ENCODE peak calls at places on chromosomes 7 and 10, in nine cellular contexts. X is esophagus squamous epithelium, A is left lung, W is heart right ventricle, V is osteocyte, S is RWPE1, N is fibroblast of the aortic adventitia, T is epithelial cell of esophagus, M is Panc1. R is an unnamed sample.
A peak's percentile ranks its signal among the peaks of the same experiment; 100 is the strongest.

GRCh38 chr7:102873470-102874165 is 39.2 kb upstream of the LRRC17 start:
- DNase-seq in X (no peak), A (no peak), W (no peak), V (no peak), S (no peak), N (no peak), T (no peak), M (no peak), R (no peak)

GRCh38 chr10:70763567-70763966 is 21.6 kb downstream of the TBATA start:
- DNase-seq in X (no peak), A (peak; percentile 13), W (no peak), V (no peak), S (no peak), N (no peak), T (no peak), M (no peak), R (no peak)

GRCh38 chr7:51021906-51022570 is 239.3 kb upstream of the GRB10 start:
- DNase-seq in X (no peak), A (no peak), W (no peak), V (peak; percentile 48), S (no peak), N (peak; percentile 21), T (no peak), M (no peak), R (peak; percentile 56)

GRCh38 chr7:90473819-90474218 is 4.4 kb downstream of the PTTG1IP2 start:
- DNase-seq in X (no peak), A (no peak), W (no peak), V (no peak), S (no peak), N (peak; percentile 5), T (peak; percentile 86), M (no peak), R (no peak)

GRCh38 chr7:151795168-151795754 is 81.7 kb downstream of the PRKAG2 start:
- DNase-seq in X (no peak), A (peak; percentile 42), W (no peak), V (no peak), S (no peak), N (no peak), T (no peak), M (no peak), R (no peak)

GRCh38 chr10:3926268-3926667 is 141.3 kb upstream of the KLF6 start:
- DNase-seq in X (no peak), A (no peak), W (no peak), V (no peak), S (no peak), N (no peak), T (peak; percentile 72), M (no peak), R (no peak)

GRCh38 chr7:43199333-43199732 is 86.9 kb downstream of the HECW1 start:
- DNase-seq in X (no peak), A (no peak), W (no peak), V (no peak), S (peak; percentile 64), N (no peak), T (peak; percentile 44), M (no peak), R (no peak)

GRCh38 chr7:158263964-158264748 is 323.5 kb downstream of the PTPRN2 start:
- DNase-seq in X (no peak), A (no peak), W (no peak), V (no peak), S (no peak), N (no peak), T (no peak), M (no peak), R (no peak)

GRCh38 chr7:13979671-13980438 is 9.6 kb downstream of the ETV1 start:
- DNase-seq in X (no peak), A (no peak), W (no peak), V (no peak), S (no peak), N (peak; percentile 67), T (peak; percentile 7), M (no peak), R (no peak)

GRCh38 chr10:29285624-29286051 is 3.2 kb upstream of the LYZL1 start:
- DNase-seq in X (no peak), A (no peak), W (no peak), V (no peak), S (no peak), N (no peak), T (no peak), M (no peak), R (no peak)

GRCh38 chr10:43086321-43086942 is 9.6 kb downstream of the RET start:
- DNase-seq in X (no peak), A (no peak), W (no peak), V (no peak), S (no peak), N (no peak), T (no peak), M (no peak), R (no peak)

GRCh38 chr10:110399163-110400094 is 94.7 kb upstream of the SMNDC1 start:
- DNase-seq in X (no peak), A (no peak), W (no peak), V (no peak), S (peak; percentile 96), N (peak; percentile 98), T (peak; percentile 97), M (peak; percentile 99), R (no peak)

GRCh38 chr7:51901489-51901840 is 584.9 kb upstream of the COBL start:
- DNase-seq in X (no peak), A (no peak), W (no peak), V (no peak), S (no peak), N (no peak), T (no peak), M (no peak), R (no peak)

GRCh38 chr7:39360038-39360437 is 206.2 kb upstream of the YAE1 start:
- DNase-seq in X (no peak), A (no peak), W (no peak), V (no peak), S (no peak), N (no peak), T (no peak), M (no peak), R (no peak)

GRCh38 chr7:39360766-39361165 is 205.4 kb upstream of the YAE1 start:
- DNase-seq in X (no peak), A (no peak), W (no peak), V (no peak), S (no peak), N (no peak), T (no peak), M (no peak), R (no peak)

GRCh38 chr7:39356531-39356930 is 209.7 kb upstream of the YAE1 start:
- DNase-seq in X (no peak), A (no peak), W (no peak), V (no peak), S (no peak), N (no peak), T (no peak), M (no peak), R (no peak)

GRCh38 chr7:39355664-39356063 is 210.5 kb upstream of the YAE1 start:
- DNase-seq in X (no peak), A (no peak), W (no peak), V (no peak), S (no peak), N (no peak), T (no peak), M (no peak), R (no peak)

DNA sequence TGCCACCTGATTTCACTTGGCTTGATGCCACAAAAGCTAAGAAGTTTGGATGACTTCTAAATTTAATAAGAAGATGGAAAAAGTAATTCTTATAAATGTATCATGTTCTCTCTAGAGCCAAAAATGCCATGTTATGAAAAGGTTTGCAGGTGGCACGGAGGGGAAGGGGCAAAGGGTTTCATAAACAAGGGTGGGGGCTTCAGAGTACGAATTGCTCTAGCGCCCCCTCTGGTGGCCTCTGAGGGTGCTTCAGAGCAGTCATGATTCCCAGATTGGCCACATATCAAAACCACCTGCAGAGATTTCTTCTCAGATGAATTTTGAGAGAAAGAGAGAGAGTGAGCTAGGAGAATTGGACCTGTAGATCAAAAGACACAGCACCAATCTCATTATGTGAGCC is 208.6 kb upstream of the YAE1 start:
- DNase-seq in X (no peak), A (no peak), W (no peak), V (no peak), S (no peak), N (no peak), T (no peak), M (no peak), R (no peak)
- TF ChIP-seq CTCF in X (no peak), A (no peak), W (peak; percentile 19), V (peak; percentile 43), S (no peak), N (peak; percentile 29), T (peak; percentile 16), M (peak; percentile 70), R (peak; percentile 72)

GRCh38 chr10:48523820-48524758 is 80.8 kb downstream of the ARHGAP22 start:
- DNase-seq in X (no peak), A (no peak), W (no peak), V (peak; percentile 85), S (no peak), N (no peak), T (peak; percentile 11), M (no peak), R (peak; percentile 69)
- TF ChIP-seq CTCF in X (no peak), A (peak; percentile 42), W (peak; percentile 56), V (peak; percentile 77), S (peak; percentile 49), N (peak; percentile 34), T (peak; percentile 14), M (peak; percentile 96), R (peak; percentile 84)

DNA sequence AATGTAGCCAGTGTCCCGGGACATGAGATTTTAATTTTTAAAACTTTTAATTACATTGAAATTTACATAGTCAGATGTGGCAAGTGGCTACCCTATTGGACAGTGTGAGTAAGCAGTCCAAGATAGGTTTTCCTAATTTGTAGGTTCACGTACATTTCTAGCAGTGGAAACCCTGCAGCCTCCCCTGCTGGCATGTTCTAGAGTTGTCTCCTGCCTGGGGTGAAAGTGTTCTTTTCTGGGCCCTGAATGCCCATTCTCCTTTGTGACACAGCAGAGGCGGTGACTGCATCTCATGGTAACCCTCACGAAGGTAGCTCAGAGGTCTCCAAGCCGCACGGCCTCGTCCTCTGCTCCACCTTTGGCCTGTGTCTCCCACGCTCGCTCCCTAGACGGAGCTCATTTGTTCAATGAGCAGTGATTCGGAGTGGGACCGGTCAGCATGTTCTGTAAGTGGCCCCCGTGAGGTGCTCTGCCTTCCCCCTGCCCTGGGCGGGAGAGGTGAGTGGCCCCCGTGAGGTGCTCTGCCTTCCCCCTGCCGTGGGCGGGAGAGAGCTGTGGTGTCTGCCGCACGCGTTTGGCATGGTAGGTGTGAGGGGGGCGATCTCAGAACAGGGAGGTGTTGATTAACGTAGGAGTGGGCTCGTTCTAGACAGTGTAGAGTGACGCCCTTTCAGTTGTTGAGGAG is 18.0 kb downstream of the WDR37 start:
- DNase-seq in X (no peak), A (no peak), W (no peak), V (no peak), S (no peak), N (no peak), T (no peak), M (no peak), R (no peak)
- TF ChIP-seq CTCF in X (no peak), A (no peak), W (no peak), V (no peak), S (no peak), N (no peak), T (peak; percentile 22), M (no peak), R (no peak)

GRCh38 chr7:130897515-130898419 is 163.8 kb upstream of the KLF14 start:
- DNase-seq in X (no peak), A (no peak), W (no peak), V (no peak), S (no peak), N (no peak), T (no peak), M (no peak), R (no peak)
- TF ChIP-seq CTCF in X (no peak), A (no peak), W (no peak), V (no peak), S (no peak), N (no peak), T (no peak), M (no peak), R (no peak)

R was measured in type B pancreatic cell.